ENCODE peak calls at places on chromosomes 3 and 15, in ten cellular contexts. M, O, I, J, A, U, T, W, P and D are unnamed samples.
A peak's percentile ranks its signal among the peaks of the same experiment; 100 is the strongest.

GRCh38 chr3:154775821-154776548 is 304.1 kb upstream of the MME start:
- DNase-seq in M (no peak), O (no peak), I (no peak), J (no peak), A (no peak), U (no peak), T (no peak), W (no peak), P (no peak), D (no peak)

GRCh38 chr3:182136008-182136910 is 424.5 kb downstream of the SOX2 start:
- DNase-seq in M (no peak), O (no peak), I (no peak), J (no peak), A (no peak), U (no peak), T (no peak), W (no peak), P (no peak), D (no peak)

GRCh38 chr15:78537266-78537665 is 3.0 kb upstream of the PSMA4 start:
- DNase-seq in M (no peak), O (peak; percentile 40), I (no peak), J (no peak), A (no peak), U (no peak), T (no peak), W (no peak), P (no peak), D (no peak)

GRCh38 chr3:194034556-194035336 is 101.2 kb upstream of the HES1 start:
- DNase-seq in M (no peak), O (no peak), I (no peak), J (no peak), A (no peak), U (no peak), T (peak; percentile 44), W (no peak), P (no peak), D (no peak)

GRCh38 chr3:57951106-57951882 is 56.9 kb upstream of the FLNB start:
- DNase-seq in M (no peak), O (peak; percentile 73), I (no peak), J (no peak), A (no peak), U (no peak), T (peak; percentile 86), W (no peak), P (no peak), D (peak; percentile 81)

GRCh38 chr3:27714692-27715453 is 7.2 kb downstream of the EOMES start:
- DNase-seq in M (no peak), O (no peak), I (peak; percentile 46), J (no peak), A (no peak), U (no peak), T (peak; percentile 57), W (no peak), P (no peak), D (no peak)

GRCh38 chr3:128984596-128984995 is 9.3 kb downstream of the CFAP92 start:
- DNase-seq in M (no peak), O (no peak), I (no peak), J (peak; percentile 23), A (no peak), U (no peak), T (no peak), W (no peak), P (no peak), D (no peak)

GRCh38 chr3:98114264-98114663 is 16.3 kb upstream of the OR5H1 start:
- DNase-seq in M (no peak), O (no peak), I (no peak), J (no peak), A (no peak), U (no peak), T (no peak), W (no peak), P (no peak), D (no peak)

GRCh38 chr15:94175420-94175819 is 55.9 kb upstream of the MCTP2 start:
- DNase-seq in M (no peak), O (no peak), I (no peak), J (no peak), A (no peak), U (no peak), T (no peak), W (no peak), P (no peak), D (no peak)

GRCh38 chr15:73440571-73440970 is 2.4 kb upstream of the REC114 start:
- DNase-seq in M (no peak), O (no peak), I (no peak), J (no peak), A (no peak), U (no peak), T (no peak), W (no peak), P (no peak), D (no peak)

GRCh38 chr15:60026555-60026954 is 22.4 kb downstream of the FOXB1 start:
- DNase-seq in M (no peak), O (no peak), I (no peak), J (no peak), A (no peak), U (no peak), T (no peak), W (no peak), P (no peak), D (no peak)

GRCh38 chr3:98534168-98534567 is 2.4 kb downstream of the GPR15 start:
- DNase-seq in M (no peak), O (no peak), I (no peak), J (no peak), A (no peak), U (no peak), T (no peak), W (no peak), P (no peak), D (no peak)